ENCODE peak calls at places on chromosomes 1 and 21, in eight cellular contexts. One of them, this sample, is unnamed. For H3K9me3 and H3K4me1, the result is how much of the 10 kb centered on the place peaks cover.

GRCh38 chr1:183685112-183685713 is 32.1 kb upstream of the APOBEC4 start:
- DNase-seq in astrocyte: peak
- DNase-seq in mammary epithelial cell: peak
- DNase-seq in HCT116: peak
- DNase-seq in naive thymus-derived CD4-positive, alpha-beta T cell: peak
- DNase-seq in A673: peak
- DNase-seq in psoas muscle: no peak
- DNase-seq in tibial nerve: peak
- DNase-seq in this sample: peak

GRCh38 chr1:8643542-8644536 is 173.6 kb downstream of the RERE start:
- DNase-seq in astrocyte: no peak
- DNase-seq in mammary epithelial cell: no peak
- DNase-seq in HCT116: no peak
- DNase-seq in naive thymus-derived CD4-positive, alpha-beta T cell: no peak
- DNase-seq in A673: no peak
- DNase-seq in psoas muscle: no peak
- DNase-seq in tibial nerve: no peak
- DNase-seq in this sample: no peak

GRCh38 chr1:101002551-101002950 is 23.0 kb downstream of the DPH5 start:
- DNase-seq in astrocyte: peak
- DNase-seq in mammary epithelial cell: peak
- DNase-seq in HCT116: no peak
- DNase-seq in naive thymus-derived CD4-positive, alpha-beta T cell: no peak
- DNase-seq in A673: peak
- DNase-seq in psoas muscle: no peak
- DNase-seq in tibial nerve: no peak
- DNase-seq in this sample: no peak

GRCh38 chr1:119435061-119435460 is 20.1 kb downstream of the HSD3B2 start:
- DNase-seq in astrocyte: no peak
- DNase-seq in mammary epithelial cell: peak
- DNase-seq in HCT116: no peak
- DNase-seq in naive thymus-derived CD4-positive, alpha-beta T cell: no peak
- DNase-seq in A673: no peak
- DNase-seq in psoas muscle: no peak
- DNase-seq in tibial nerve: no peak
- DNase-seq in this sample: no peak

GRCh38 chr1:21149862-21150432 is 26.8 kb downstream of the EIF4G3 start:
- DNase-seq in astrocyte: peak
- DNase-seq in mammary epithelial cell: peak
- DNase-seq in HCT116: peak
- DNase-seq in naive thymus-derived CD4-positive, alpha-beta T cell: no peak
- DNase-seq in A673: peak
- DNase-seq in psoas muscle: no peak
- DNase-seq in tibial nerve: no peak
- DNase-seq in this sample: no peak

GRCh38 chr1:68479501-68479900 is 17.4 kb downstream of the DEPDC1 start:
- DNase-seq in astrocyte: no peak
- DNase-seq in mammary epithelial cell: no peak
- DNase-seq in HCT116: no peak
- DNase-seq in naive thymus-derived CD4-positive, alpha-beta T cell: no peak
- DNase-seq in A673: no peak
- DNase-seq in psoas muscle: no peak
- DNase-seq in tibial nerve: no peak
- DNase-seq in this sample: no peak

GRCh38 chr1:178503849-178504248 is 7.1 kb upstream of the CLEC20A start:
- DNase-seq in astrocyte: no peak
- DNase-seq in mammary epithelial cell: no peak
- DNase-seq in HCT116: no peak
- DNase-seq in naive thymus-derived CD4-positive, alpha-beta T cell: no peak
- DNase-seq in A673: no peak
- DNase-seq in psoas muscle: no peak
- DNase-seq in tibial nerve: no peak
- DNase-seq in this sample: no peak

GRCh38 chr21:42406201-42406601 is 2.5 kb downstream of the UBASH3A start:
- DNase-seq in astrocyte: no peak
- DNase-seq in mammary epithelial cell: no peak
- DNase-seq in HCT116: no peak
- DNase-seq in naive thymus-derived CD4-positive, alpha-beta T cell: peak
- DNase-seq in A673: no peak
- DNase-seq in psoas muscle: no peak
- DNase-seq in tibial nerve: no peak
- DNase-seq in this sample: peak

GRCh38 chr1:119613769-119614358 is 34.2 kb downstream of the ZNF697 start:
- DNase-seq in astrocyte: peak
- DNase-seq in mammary epithelial cell: peak
- DNase-seq in HCT116: peak
- DNase-seq in naive thymus-derived CD4-positive, alpha-beta T cell: peak
- DNase-seq in A673: peak
- DNase-seq in psoas muscle: peak
- DNase-seq in tibial nerve: peak
- DNase-seq in this sample: peak

GRCh38 chr1:92599184-92599583 is 112.5 kb upstream of the GFI1 start:
- DNase-seq in astrocyte: peak
- DNase-seq in mammary epithelial cell: no peak
- DNase-seq in HCT116: peak
- DNase-seq in naive thymus-derived CD4-positive, alpha-beta T cell: peak
- DNase-seq in A673: peak
- DNase-seq in psoas muscle: no peak
- DNase-seq in tibial nerve: no peak
- DNase-seq in this sample: peak

GRCh38 chr1:67689267-67690017 is 4.4 kb downstream of the GADD45A start:
- DNase-seq in astrocyte: no peak
- DNase-seq in mammary epithelial cell: peak
- DNase-seq in HCT116: no peak
- DNase-seq in naive thymus-derived CD4-positive, alpha-beta T cell: no peak
- DNase-seq in A673: no peak
- DNase-seq in psoas muscle: no peak
- DNase-seq in tibial nerve: no peak
- DNase-seq in this sample: no peak

GRCh38 chr1:89363638-89364536 is at the start of gene GBP6:
- DNase-seq in astrocyte: no peak
- DNase-seq in mammary epithelial cell: peak
- DNase-seq in HCT116: no peak
- DNase-seq in naive thymus-derived CD4-positive, alpha-beta T cell: no peak
- DNase-seq in A673: no peak
- DNase-seq in psoas muscle: no peak
- DNase-seq in tibial nerve: no peak
- DNase-seq in this sample: no peak

GRCh38 chr1:176164014-176164678 is 42.9 kb downstream of the COP1 start:
- DNase-seq in astrocyte: no peak
- DNase-seq in mammary epithelial cell: no peak
- DNase-seq in HCT116: no peak
- DNase-seq in naive thymus-derived CD4-positive, alpha-beta T cell: no peak
- DNase-seq in A673: no peak
- DNase-seq in psoas muscle: no peak
- DNase-seq in tibial nerve: no peak
- DNase-seq in this sample: no peak

GRCh38 chr1:42747125-42747524 is 7.1 kb upstream of the CLDN19 start:
- DNase-seq in astrocyte: no peak
- DNase-seq in mammary epithelial cell: no peak
- DNase-seq in HCT116: no peak
- DNase-seq in naive thymus-derived CD4-positive, alpha-beta T cell: peak
- DNase-seq in A673: peak
- DNase-seq in psoas muscle: peak
- DNase-seq in tibial nerve: no peak
- DNase-seq in this sample: no peak

GRCh38 chr1:227621211-227621610 is 57.9 kb downstream of the ZNF678 start:
- DNase-seq in astrocyte: peak
- DNase-seq in mammary epithelial cell: no peak
- DNase-seq in HCT116: no peak
- DNase-seq in naive thymus-derived CD4-positive, alpha-beta T cell: no peak
- DNase-seq in A673: no peak
- DNase-seq in psoas muscle: no peak
- DNase-seq in tibial nerve: no peak
- DNase-seq in this sample: no peak
- H3K9me3 ChIP-seq in astrocyte: under half
- H3K9me3 ChIP-seq in mammary epithelial cell: under half
- H3K9me3 ChIP-seq in HCT116: under half
- H3K9me3 ChIP-seq in naive thymus-derived CD4-positive, alpha-beta T cell: under half
- H3K9me3 ChIP-seq in A673: under half
- H3K9me3 ChIP-seq in psoas muscle: under half
- H3K9me3 ChIP-seq in tibial nerve: half or more
- H3K9me3 ChIP-seq in this sample: half or more

GRCh38 chr1:27399251-27399885 is 6.9 kb downstream of the GPR3 start:
- DNase-seq in astrocyte: no peak
- DNase-seq in mammary epithelial cell: no peak
- DNase-seq in HCT116: no peak
- DNase-seq in naive thymus-derived CD4-positive, alpha-beta T cell: no peak
- DNase-seq in A673: no peak
- DNase-seq in psoas muscle: no peak
- DNase-seq in tibial nerve: no peak
- DNase-seq in this sample: no peak
- H3K4me1 ChIP-seq in astrocyte: under half
- H3K4me1 ChIP-seq in mammary epithelial cell: under half
- H3K4me1 ChIP-seq in HCT116: under half
- H3K4me1 ChIP-seq in naive thymus-derived CD4-positive, alpha-beta T cell: under half
- H3K4me1 ChIP-seq in A673: under half
- H3K4me1 ChIP-seq in psoas muscle: under half
- H3K4me1 ChIP-seq in tibial nerve: under half
- H3K4me1 ChIP-seq in this sample: under half

GRCh38 chr1:154568165-154568815 is 712 bp downstream of the CHRNB2 start:
- DNase-seq in astrocyte: no peak
- DNase-seq in mammary epithelial cell: no peak
- DNase-seq in HCT116: no peak
- DNase-seq in naive thymus-derived CD4-positive, alpha-beta T cell: no peak
- DNase-seq in A673: no peak
- DNase-seq in psoas muscle: no peak
- DNase-seq in tibial nerve: no peak
- DNase-seq in this sample: no peak
- H3K4me3 ChIP-seq in astrocyte: peak
- H3K4me3 ChIP-seq in mammary epithelial cell: peak
- H3K4me3 ChIP-seq in HCT116: no peak
- H3K4me3 ChIP-seq in naive thymus-derived CD4-positive, alpha-beta T cell: no peak
- H3K4me3 ChIP-seq in A673: peak
- H3K4me3 ChIP-seq in psoas muscle: peak
- H3K4me3 ChIP-seq in tibial nerve: no peak
- H3K4me3 ChIP-seq in this sample: no peak

GRCh38 chr1:36712151-36712550 is 229.4 kb upstream of the CSF3R start:
- DNase-seq in astrocyte: no peak
- DNase-seq in mammary epithelial cell: no peak
- DNase-seq in HCT116: no peak
- DNase-seq in naive thymus-derived CD4-positive, alpha-beta T cell: no peak
- DNase-seq in A673: no peak
- DNase-seq in psoas muscle: no peak
- DNase-seq in tibial nerve: no peak
- DNase-seq in this sample: no peak
- H3K9me3 ChIP-seq in astrocyte: under half
- H3K9me3 ChIP-seq in mammary epithelial cell: under half
- H3K9me3 ChIP-seq in HCT116: under half
- H3K9me3 ChIP-seq in naive thymus-derived CD4-positive, alpha-beta T cell: under half
- H3K9me3 ChIP-seq in A673: under half
- H3K9me3 ChIP-seq in psoas muscle: under half
- H3K9me3 ChIP-seq in tibial nerve: under half
- H3K9me3 ChIP-seq in this sample: under half